ENCODE peak calls at places on chromosomes 4 and X, in six cellular contexts. N, A, G, Z, T and R are unnamed samples.

GRCh38 chr4:152696764-152697250 is 17.0 kb upstream of the TMEM154 start:
- DNase-seq in G (peak), N (no peak), Z (peak), T (no peak), A (peak), R (peak)

GRCh38 chrX:134908235-134908834 is 82.5 kb upstream of the SMIM10 start:
- DNase-seq in Z (peak), T (no peak), A (no peak), N (no peak), G (peak), R (peak)

GRCh38 chr4:126242679-126243390 is 928.1 kb downstream of the FAT4 start:
- DNase-seq in N (peak), G (peak), Z (no peak), T (peak), A (no peak), R (no peak)

GRCh38 chrX:129000018-129000417 is 523.3 kb downstream of the SMARCA1 start:
- DNase-seq in A (no peak), N (no peak), G (no peak), T (no peak), Z (no peak), R (no peak)

GRCh38 chr4:55925235-55925634 is 23.5 kb upstream of the CEP135 start:
- DNase-seq in N (no peak), Z (peak), A (no peak), G (peak), T (no peak), R (no peak)

GRCh38 chrX:84729809-84730208 is 227.6 kb upstream of the HDX start:
- DNase-seq in A (no peak), G (peak), Z (peak), N (no peak), T (no peak), R (peak)

GRCh38 chr4:133081246-133081645 is 67.8 kb upstream of the PCDH10 start:
- DNase-seq in A (peak), T (no peak), Z (no peak), G (no peak), N (no peak), R (no peak)

GRCh38 chr4:77152421-77152820 is 4.6 kb upstream of the CCNG2 start:
- DNase-seq in T (no peak), G (peak), A (no peak), N (no peak), Z (peak), R (no peak)

GRCh38 chr4:53614616-53615015 is 23.3 kb upstream of the LNX1 start:
- DNase-seq in N (no peak), A (no peak), T (no peak), Z (no peak), G (peak), R (no peak)

GRCh38 chr4:174429701-174430100 is 92.6 kb downstream of the HPGD start:
- DNase-seq in N (no peak), G (peak), Z (no peak), A (no peak), T (no peak), R (no peak)

GRCh38 chr4:17489123-17489522 is 22.8 kb downstream of the QDPR start:
- DNase-seq in T (no peak), A (no peak), G (no peak), N (no peak), Z (no peak), R (no peak)

GRCh38 chr4:185599844-185600243 is 64.5 kb upstream of the PDLIM3 start:
- DNase-seq in G (no peak), Z (no peak), T (no peak), A (no peak), N (no peak), R (no peak)

GRCh38 chrX:100654256-100654655 is 10.3 kb downstream of the SRPX2 start:
- DNase-seq in N (no peak), Z (peak), G (peak), A (no peak), T (no peak), R (no peak)

GRCh38 chrX:29172880-29173279 is 585.6 kb downstream of the IL1RAPL1 start:
- DNase-seq in A (no peak), N (no peak), Z (peak), G (peak), T (no peak), R (no peak)

GRCh38 chrX:47880927-47881326 is 44.2 kb downstream of the ZNF81 start:
- DNase-seq in Z (no peak), A (no peak), T (no peak), N (no peak), G (no peak), R (no peak)

GRCh38 chrX:47878198-47878597 is 41.5 kb downstream of the ZNF81 start:
- DNase-seq in G (no peak), N (no peak), Z (no peak), T (no peak), A (no peak), R (no peak)

GRCh38 chrX:47877327-47877726 is 40.6 kb downstream of the ZNF81 start:
- DNase-seq in G (no peak), T (no peak), A (no peak), Z (no peak), N (no peak), R (no peak)

GRCh38 chrX:47879447-47879846 is 42.7 kb downstream of the ZNF81 start:
- DNase-seq in T (no peak), G (no peak), A (no peak), Z (no peak), N (no peak), R (no peak)
- H3K4me3 ChIP-seq in T (no peak), G (no peak), A (no peak), Z (no peak), N (no peak), R (no peak)

GRCh38 chr4:25213327-25213979 is 20.4 kb upstream of the PI4K2B start:
- DNase-seq in Z (no peak), G (no peak), T (no peak), N (no peak), A (no peak), R (no peak)
- H3K27ac ChIP-seq in Z (no peak), G (no peak), T (no peak), N (no peak), A (no peak), R (no peak)

DNA sequence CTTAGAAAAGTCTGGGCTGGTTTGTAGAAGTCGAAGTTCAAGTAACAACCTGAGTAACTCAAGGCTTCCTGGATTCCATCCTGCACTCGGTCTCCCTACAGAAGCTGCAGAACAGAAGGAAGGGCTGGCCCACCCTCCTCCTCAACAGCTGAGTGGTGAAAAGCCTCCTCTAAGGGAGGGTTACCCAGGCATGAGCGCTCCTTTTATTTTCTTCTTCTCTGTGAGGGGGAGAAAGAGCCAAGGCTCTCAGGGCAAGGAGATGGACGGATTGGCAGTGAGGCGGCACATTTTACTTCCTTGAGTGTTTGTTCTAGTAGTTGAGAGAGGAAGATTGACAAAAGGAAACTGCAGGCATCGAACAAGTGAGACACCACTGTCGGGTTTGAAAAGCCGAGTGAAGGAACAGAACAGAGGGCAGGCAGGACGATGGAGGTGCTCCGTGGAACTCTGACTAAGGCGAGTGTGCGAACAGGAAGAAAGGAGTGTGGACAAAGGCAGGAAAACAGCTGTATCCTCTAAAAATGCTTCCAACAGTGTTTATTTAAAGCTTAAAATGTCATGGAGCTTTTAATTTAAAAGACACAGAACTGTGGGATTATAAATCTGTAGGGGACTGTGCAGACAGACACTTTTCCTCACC is 38.4 kb upstream of the STS start:
- DNase-seq in G (peak), T (no peak), Z (no peak), N (no peak), A (no peak), R (no peak)
- H3K4me3 ChIP-seq in G (no peak), T (peak), Z (no peak), N (peak), A (no peak), R (no peak)

GRCh38 chr4:112894480-112894879 is 155.0 kb upstream of the ANK2 start:
- DNase-seq in T (no peak), G (no peak), A (no peak), N (no peak), Z (no peak), R (no peak)

GRCh38 chr4:112888617-112889016 is 160.8 kb upstream of the ANK2 start:
- DNase-seq in Z (no peak), A (no peak), T (no peak), G (no peak), N (no peak), R (no peak)

GRCh38 chr4:112889199-112889598 is 160.3 kb upstream of the ANK2 start:
- DNase-seq in A (no peak), Z (no peak), N (no peak), G (peak), T (no peak), R (no peak)

GRCh38 chr4:112885897-112886296 is 163.6 kb upstream of the ANK2 start:
- DNase-seq in T (no peak), N (no peak), Z (no peak), G (no peak), A (no peak), R (no peak)

DNA sequence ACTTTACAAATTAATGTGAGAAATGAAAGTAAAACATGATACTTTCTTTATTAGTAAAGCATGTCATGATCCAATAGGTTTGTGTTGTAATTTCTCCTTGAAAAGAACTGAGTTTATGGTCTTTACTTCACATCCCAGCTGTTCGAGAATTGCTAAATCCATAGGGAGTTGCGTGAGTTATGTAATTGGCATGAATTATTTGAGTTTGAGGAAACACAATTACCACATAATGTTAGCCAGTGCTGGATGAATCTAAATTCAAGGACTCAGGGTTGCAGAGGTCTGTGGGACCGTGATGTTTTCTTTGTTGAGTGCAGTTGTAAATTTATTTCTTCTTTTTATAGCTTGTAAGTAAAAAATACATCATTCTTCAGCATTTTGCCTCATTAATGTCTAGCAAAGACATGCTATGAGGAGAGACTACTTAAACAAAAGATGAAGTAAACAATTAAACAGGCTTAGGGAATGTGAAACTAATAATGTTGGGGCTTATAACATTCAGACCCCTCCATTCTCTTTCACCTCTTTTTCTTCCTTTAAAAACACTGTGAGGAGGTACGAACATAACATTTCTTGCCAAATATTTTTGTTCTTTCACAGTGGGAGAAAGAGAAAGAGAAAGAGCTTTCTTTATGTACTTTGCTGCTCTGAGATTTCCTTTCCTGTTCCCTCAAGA is 159.7 kb upstream of the ANK2 start:
- DNase-seq in A (no peak), T (no peak), N (no peak), Z (peak), G (peak), R (no peak)
- H3K27ac ChIP-seq in A (no peak), T (no peak), N (peak), Z (no peak), G (peak), R (no peak)

DNA sequence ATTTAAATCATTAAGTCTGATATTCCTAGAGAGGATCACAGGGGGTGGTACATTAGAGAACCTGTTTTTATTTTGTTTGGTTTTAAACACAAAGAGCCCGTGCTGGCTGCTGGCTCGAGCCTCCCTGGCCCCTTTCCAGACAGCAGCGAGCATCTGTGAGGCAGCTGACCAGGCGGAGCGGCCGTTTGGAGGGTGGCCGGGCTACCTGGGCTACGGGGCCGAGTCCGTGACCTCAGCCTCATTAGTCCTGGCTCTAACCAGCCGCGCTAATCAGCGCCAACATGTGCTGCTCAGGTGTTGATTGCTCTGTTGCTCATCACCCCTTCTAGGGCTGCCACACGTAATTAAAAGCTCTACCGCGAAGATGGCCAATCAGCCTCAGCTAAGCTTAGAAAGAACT is 35.3 kb downstream of the DCTD start:
- DNase-seq in A (no peak), G (no peak), N (peak), Z (no peak), T (no peak), R (no peak)
- H3K4me3 ChIP-seq in A (no peak), G (no peak), N (no peak), Z (no peak), T (no peak), R (no peak)

GRCh38 chr4:110614981-110615365 is 7.9 kb downstream of the PITX2 start:
- DNase-seq in Z (no peak), G (no peak), A (no peak), T (no peak), N (no peak), R (no peak)

GRCh38 chr4:110612631-110613269 is 10.1 kb downstream of the PITX2 start:
- DNase-seq in T (no peak), Z (no peak), N (no peak), G (no peak), A (no peak), R (no peak)

GRCh38 chr4:110614173-110614948 is 8.5 kb downstream of the PITX2 start:
- DNase-seq in Z (no peak), N (no peak), T (no peak), G (no peak), A (no peak), R (no peak)

GRCh38 chr4:110611968-110612447 is 10.9 kb downstream of the PITX2 start:
- DNase-seq in Z (no peak), T (no peak), G (no peak), N (no peak), A (no peak), R (no peak)

DNA sequence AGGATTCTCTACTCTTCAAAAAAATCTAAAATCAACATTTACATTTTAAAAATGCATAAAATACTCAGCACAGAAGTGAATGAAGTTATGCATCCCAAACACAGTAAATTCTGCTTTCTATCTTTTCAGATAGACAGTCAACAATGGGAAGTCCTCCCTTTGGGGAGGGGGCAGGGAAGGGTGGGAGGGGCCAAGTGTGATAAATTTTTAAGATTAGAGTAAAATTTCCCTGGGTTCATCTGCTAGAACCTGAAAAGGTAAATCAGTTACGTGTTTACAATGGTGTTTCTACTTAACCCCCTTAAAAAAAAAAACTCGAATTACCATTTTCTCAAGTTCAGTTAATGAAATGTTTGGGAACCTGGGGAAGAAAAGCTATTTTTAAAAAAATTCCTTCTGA is 9.2 kb downstream of the PITX2 start:
- DNase-seq in G (no peak), T (no peak), N (no peak), A (no peak), Z (no peak), R (no peak)
- H3K27ac ChIP-seq in G (no peak), T (no peak), N (no peak), A (no peak), Z (no peak), R (no peak)